ENCODE peak calls at places on chromosomes 3 and 15, in nine cellular contexts. B is AG04450; A is MM.1S; X is epithelial cell of esophagus; W is fibroblast of pulmonary artery; F is CD8-positive, alpha-beta T cell; G is pancreas; V is skeletal muscle cell; C is HepG2. J is an unnamed sample.
A peak's percentile ranks its signal among the peaks of the same experiment; 100 is the strongest.

GRCh38 chr3:46087871-46088270 is 60.6 kb upstream of the XCR1 start:
- DNase-seq in B (no peak), A (peak; percentile 80), X (no peak), W (peak; percentile 41), F (no peak), G (no peak), V (no peak), C (no peak), J (no peak)

GRCh38 chr3:156761007-156761406 is 65.1 kb upstream of the LEKR1 start:
- DNase-seq in B (no peak), A (no peak), X (no peak), W (no peak), F (no peak), G (no peak), V (no peak), C (no peak), J (no peak)

GRCh38 chr15:38320181-38320580 is 67.5 kb downstream of the SPRED1 start:
- DNase-seq in B (no peak), A (no peak), X (no peak), W (peak; percentile 36), F (no peak), G (no peak), V (peak; percentile 43), C (no peak), J (no peak)

GRCh38 chr15:69145694-69146492 is 14.5 kb upstream of the GLCE start:
- DNase-seq in B (no peak), A (no peak), X (no peak), W (peak; percentile 71), F (no peak), G (no peak), V (no peak), C (no peak), J (no peak)

GRCh38 chr3:154540950-154541604 is 111.1 kb upstream of the GPR149 start:
- DNase-seq in B (no peak), A (no peak), X (peak; percentile 73), W (peak; percentile 22), F (no peak), G (no peak), V (peak; percentile 25), C (no peak), J (no peak)

GRCh38 chr15:100570735-100571363 is 31.1 kb downstream of the LINS1 start:
- DNase-seq in B (no peak), A (peak; percentile 85), X (no peak), W (no peak), F (no peak), G (no peak), V (no peak), C (no peak), J (no peak)

GRCh38 chr3:194824676-194825075 is 139.0 kb downstream of the FAM43A start:
- DNase-seq in B (no peak), A (no peak), X (no peak), W (peak; percentile 39), F (no peak), G (no peak), V (peak; percentile 25), C (no peak), J (no peak)

GRCh38 chr3:76222115-76222652 is 436.8 kb upstream of the ZNF717 start:
- DNase-seq in B (no peak), A (no peak), X (no peak), W (no peak), F (no peak), G (no peak), V (no peak), C (no peak), J (no peak)

GRCh38 chr15:53512029-53512428 is 247.4 kb downstream of the WDR72 start:
- DNase-seq in B (no peak), A (peak; percentile 9), X (no peak), W (no peak), F (no peak), G (no peak), V (no peak), C (peak; percentile 22), J (no peak)

GRCh38 chr15:81029416-81030367 is 29.0 kb downstream of the TLNRD1 start:
- DNase-seq in B (no peak), A (no peak), X (peak; percentile 65), W (peak; percentile 44), F (no peak), G (no peak), V (no peak), C (no peak), J (no peak)

GRCh38 chr3:87247086-87247781 is 20.1 kb downstream of the CHMP2B start:
- DNase-seq in B (no peak), A (no peak), X (peak; percentile 13), W (no peak), F (no peak), G (no peak), V (no peak), C (no peak), J (no peak)

GRCh38 chr15:33724321-33725036 is 243.8 kb upstream of the CHRM5 start:
- DNase-seq in B (no peak), A (no peak), X (no peak), W (no peak), F (no peak), G (no peak), V (no peak), C (no peak), J (no peak)

GRCh38 chr15:72495007-72495406 is 20.9 kb downstream of the ARIH1 start:
- DNase-seq in B (no peak), A (no peak), X (no peak), W (no peak), F (no peak), G (no peak), V (no peak), C (no peak), J (no peak)

GRCh38 chr15:26891448-26891881 is 24.6 kb downstream of the GABRA5 start:
- DNase-seq in B (no peak), A (peak; percentile 76), X (peak; percentile 69), W (peak; percentile 71), F (no peak), G (no peak), V (peak; percentile 31), C (peak; percentile 36), J (peak; percentile 74)

GRCh38 chr3:88991496-88991895 is 115.9 kb upstream of the EPHA3 start:
- DNase-seq in B (no peak), A (no peak), X (peak; percentile 73), W (no peak), F (no peak), G (no peak), V (peak; percentile 22), C (no peak), J (no peak)

GRCh38 chr3:99753268-99753975 is 64.2 kb upstream of the CMSS1 start:
- DNase-seq in B (peak; percentile 63), A (peak; percentile 68), X (peak; percentile 76), W (peak; percentile 93), F (no peak), G (no peak), V (peak; percentile 65), C (peak; percentile 28), J (peak; percentile 44)

GRCh38 chr3:114404590-114404989 is 110.8 kb downstream of the TIGIT start:
- DNase-seq in B (no peak), A (no peak), X (peak; percentile 14), W (no peak), F (no peak), G (no peak), V (no peak), C (no peak), J (no peak)

GRCh38 chr3:4492240-4493007 is 724 bp upstream of the ITPR1 start:
- DNase-seq in B (no peak), A (peak; percentile 50), X (peak; percentile 89), W (peak; percentile 87), F (peak; percentile 49), G (peak; percentile 66), V (peak; percentile 25), C (peak; percentile 50), J (no peak)

DNA sequence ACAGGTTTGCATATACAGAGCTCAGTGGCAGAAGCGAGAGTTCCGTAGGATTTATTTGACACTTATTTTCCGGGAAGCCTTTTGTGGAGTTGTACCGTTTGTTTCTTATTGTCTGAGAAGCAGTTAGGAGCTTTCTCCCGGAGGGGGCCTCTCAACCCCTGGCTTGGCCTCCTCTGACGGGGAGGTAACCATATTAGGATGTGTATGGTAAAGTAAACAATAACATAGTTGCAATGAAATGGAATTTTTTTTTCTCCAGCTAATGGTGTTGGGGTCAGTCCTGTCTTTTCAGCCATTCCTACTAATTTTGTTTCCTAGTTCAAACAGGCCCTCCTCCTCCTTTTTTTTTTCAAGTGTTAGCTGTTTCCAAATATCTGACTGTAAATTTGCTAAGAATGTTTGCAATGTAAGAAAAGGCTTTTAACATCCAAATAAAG is 338.5 kb downstream of the FOXP1 start:
- DNase-seq in B (peak; percentile 74), A (no peak), X (no peak), W (peak; percentile 90), F (no peak), G (no peak), V (peak; percentile 71), C (peak; percentile 82), J (no peak)
- H3K4me3 ChIP-seq in B (peak overlapping the region; percentile 48), A (no peak overlapping the region), X (no peak overlapping the region), W (peak overlapping the region; percentile 52), F (no peak overlapping the region), G (no peak overlapping the region), V (peak overlapping the region; percentile 44), C (peak overlapping the region; percentile 44), J (no peak overlapping the region)

DNA sequence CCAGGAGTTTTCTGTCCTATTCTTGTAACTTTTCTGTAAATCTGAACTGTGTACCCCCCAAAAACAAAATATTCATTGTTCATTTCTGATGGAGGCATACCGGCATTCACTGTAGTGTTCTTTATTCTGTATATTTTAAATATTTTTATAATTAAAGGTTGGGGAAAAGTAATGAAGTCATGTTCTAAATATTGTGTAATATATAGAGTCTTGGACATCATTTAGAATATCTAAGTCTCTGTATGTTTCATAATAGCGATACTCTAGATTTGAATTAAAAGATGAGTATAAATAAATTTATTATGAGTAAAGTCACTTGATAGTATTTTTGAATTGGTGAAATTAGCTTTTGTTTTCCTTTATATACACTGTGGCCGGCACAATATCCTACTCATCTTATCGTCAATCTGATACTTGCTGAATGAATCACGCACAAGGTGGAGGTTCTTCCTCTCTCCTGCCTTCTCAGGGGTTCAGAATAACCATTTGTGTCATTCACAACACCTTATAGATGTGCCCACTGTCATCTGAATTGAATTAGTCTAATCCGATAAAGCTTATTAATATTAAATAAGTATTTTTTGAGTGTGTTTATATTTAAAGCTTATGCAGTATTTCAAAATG is 66.9 kb downstream of the TRAK1 start:
- DNase-seq in B (no peak), A (no peak), X (peak; percentile 39), W (no peak), F (no peak), G (no peak), V (no peak), C (no peak), J (no peak)
- H3K4me3 ChIP-seq in B (no peak overlapping the region), A (no peak overlapping the region), X (no peak overlapping the region), W (no peak overlapping the region), F (no peak overlapping the region), G (no peak overlapping the region), V (no peak overlapping the region), C (no peak overlapping the region), J (no peak overlapping the region)

GRCh38 chr15:59352189-59352588 is 20.5 kb downstream of the MYO1E start:
- DNase-seq in B (no peak), A (no peak), X (no peak), W (no peak), F (no peak), G (no peak), V (no peak), C (no peak), J (no peak)
- H3K4me3 ChIP-seq in B (no peak overlapping the region), A (no peak overlapping the region), X (no peak overlapping the region), W (no peak overlapping the region), F (no peak overlapping the region), G (no peak overlapping the region), V (no peak overlapping the region), C (no peak overlapping the region), J (no peak overlapping the region)

GRCh38 chr3:62372621-62373041 is 719 bp downstream of the FEZF2 start:
- DNase-seq in B (no peak), A (no peak), X (no peak), W (no peak), F (no peak), G (no peak), V (no peak), C (no peak), J (no peak)
- H3K4me3 ChIP-seq in B (no peak overlapping the region), A (no peak overlapping the region), X (no peak overlapping the region), W (no peak overlapping the region), F (no peak overlapping the region), G (no peak overlapping the region), V (no peak overlapping the region), C (no peak overlapping the region), J (no peak overlapping the region)

J was measured in Jurkat, Clone E6-1.